ENCODE peak calls at places on chromosome 21, in eight cellular contexts. Z is astrocyte, I is AG04450, P is suprapubic skin, Q is kidney, H is dorsolateral prefrontal cortex, F is neural progenitor cell, V is H9. K is an unnamed sample.

GRCh38 chr21:34595457-34595856 is 19.5 kb downstream of the RCAN1 start:
- DNase-seq in Z (no peak), I (no peak), P (no peak), Q (no peak), H (no peak), F (no peak), V (no peak), K (no peak)

GRCh38 chr21:29174607-29175013 is 44.2 kb downstream of the MAP3K7CL start:
- DNase-seq in Z (no peak), I (no peak), P (no peak), Q (no peak), H (no peak), F (no peak), V (no peak), K (no peak)

GRCh38 chr21:43905726-43906455 is 40.9 kb downstream of the AGPAT3 start:
- DNase-seq in Z (no peak), I (no peak), P (peak; percentile 50), Q (peak; percentile 18), H (no peak), F (no peak), V (no peak), K (no peak)

GRCh38 chr21:19322360-19322759 is 918.8 kb upstream of the TMPRSS15 start:
- DNase-seq in Z (no peak), I (no peak), P (no peak), Q (no peak), H (no peak), F (no peak), V (no peak), K (no peak)

GRCh38 chr21:46079357-46080170 is 18.3 kb upstream of the COL6A2 start:
- DNase-seq in Z (peak; percentile 82), I (peak; percentile 80), P (peak; percentile 87), Q (peak; percentile 45), H (peak; percentile 14), F (no peak), V (peak; percentile 19), K (peak; percentile 41)

GRCh38 chr21:38297193-38297592 is 40.4 kb downstream of the KCNJ15 start:
- DNase-seq in Z (peak; percentile 87), I (no peak), P (no peak), Q (no peak), H (no peak), F (no peak), V (no peak), K (no peak)

GRCh38 chr21:28516996-28517592 is 475.6 kb downstream of the LTN1 start:
- DNase-seq in Z (peak; percentile 26), I (no peak), P (no peak), Q (peak; percentile 80), H (peak; percentile 46), F (peak; percentile 90), V (peak; percentile 92), K (peak; percentile 51)

GRCh38 chr21:34156957-34157356 is 83.6 kb downstream of the MRPS6 start:
- DNase-seq in Z (no peak), I (no peak), P (no peak), Q (no peak), H (no peak), F (no peak), V (no peak), K (no peak)

GRCh38 chr21:20999567-21000169 is 1.5 kb downstream of the NCAM2 start:
- DNase-seq in Z (peak; percentile 17), I (no peak), P (no peak), Q (no peak), H (peak; percentile 52), F (peak; percentile 57), V (peak; percentile 32), K (no peak)

GRCh38 chr21:25756190-25756932 is 21.6 kb downstream of the GABPA start:
- DNase-seq in Z (no peak), I (no peak), P (no peak), Q (no peak), H (no peak), F (no peak), V (no peak), K (no peak)
- H3K27ac ChIP-seq in Z (no peak overlapping the region), I (no peak overlapping the region), P (no peak overlapping the region), Q (no peak overlapping the region), H (no peak overlapping the region), F (no peak overlapping the region), V (no peak overlapping the region), K (peak overlapping the region; percentile 43)

DNA sequence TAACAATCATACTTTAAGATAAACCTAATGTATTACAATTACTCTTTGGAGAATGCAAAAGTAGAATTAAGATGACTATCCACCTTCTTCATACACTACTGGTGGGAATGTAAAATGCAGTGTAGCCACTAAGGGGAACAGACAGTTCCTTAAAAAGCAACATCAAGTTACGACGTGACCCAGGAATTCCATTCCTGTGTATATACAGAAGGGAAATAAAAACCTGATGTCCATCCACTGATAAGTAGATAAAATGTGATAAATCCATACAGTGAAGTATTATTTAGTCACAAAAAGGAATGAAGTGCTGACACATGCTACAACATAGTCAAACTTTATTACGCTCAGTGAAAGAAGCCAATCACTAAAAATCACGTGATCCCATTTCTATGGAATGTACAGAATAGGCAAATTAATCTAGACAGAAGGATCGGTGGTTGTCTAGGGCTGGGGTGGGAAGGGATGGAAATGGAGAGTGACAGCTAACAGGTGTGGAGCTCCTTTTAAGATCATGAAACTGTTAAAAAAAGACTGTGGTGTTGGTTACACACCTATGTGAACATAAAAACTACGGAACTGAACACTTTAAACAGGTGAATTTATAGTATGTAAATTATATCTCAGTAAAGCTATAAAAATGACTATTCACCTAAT is 42.1 kb downstream of the NRIP1 start:
- DNase-seq in Z (no peak), I (no peak), P (no peak), Q (no peak), H (no peak), F (no peak), V (no peak), K (no peak)
- TF ChIP-seq CTCF in Z (peak; percentile 22), I (peak; percentile 17), P (no peak), Q (no peak), H (no peak), F (no peak), V (no peak), K (no peak)

GRCh38 chr21:16418211-16418610 is 688.4 kb downstream of the USP25 start:
- DNase-seq in Z (peak; percentile 62), I (no peak), P (no peak), Q (no peak), H (no peak), F (no peak), V (no peak), K (no peak)
- H3K27ac ChIP-seq in Z (peak overlapping the region; percentile 80), I (no peak overlapping the region), P (peak overlapping the region; percentile 86), Q (peak overlapping the region; percentile 6), H (peak overlapping the region; percentile 84), F (no peak overlapping the region), V (no peak overlapping the region), K (no peak overlapping the region)

GRCh38 chr21:26177741-26178452 is 7.3 kb upstream of the APP start:
- DNase-seq in Z (peak; percentile 31), I (no peak), P (no peak), Q (no peak), H (no peak), F (no peak), V (no peak), K (no peak)
- TF ChIP-seq CTCF in Z (no peak), I (no peak), P (no peak), Q (no peak), H (no peak), F (no peak), V (no peak), K (no peak)

DNA sequence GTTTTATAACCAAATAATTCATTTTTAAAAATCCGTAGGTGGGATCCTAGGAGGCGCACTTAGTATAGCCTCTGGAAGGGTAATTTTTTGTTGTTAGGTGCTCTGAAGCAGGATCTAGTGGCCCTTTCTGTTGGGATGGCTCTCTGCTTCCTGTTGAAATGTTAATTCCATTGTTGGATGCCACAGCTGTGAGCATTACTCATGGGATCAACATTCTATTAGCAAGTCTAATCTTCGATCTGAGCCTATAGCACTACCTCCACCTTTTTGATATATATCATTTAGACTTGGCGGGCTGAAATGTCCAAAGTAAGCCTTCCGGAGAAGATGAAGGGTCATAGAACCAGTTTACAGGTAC is 1.3 kb downstream of the CXADR start:
- DNase-seq in Z (peak; percentile 53), I (no peak), P (no peak), Q (no peak), H (no peak), F (peak; percentile 70), V (peak; percentile 67), K (no peak)
- H3K27ac ChIP-seq in Z (no peak overlapping the region), I (no peak overlapping the region), P (peak overlapping the region; percentile 95), Q (no peak overlapping the region), H (peak overlapping the region; percentile 95), F (peak overlapping the region; percentile 60), V (peak overlapping the region; percentile 91), K (peak overlapping the region; percentile 86)

GRCh38 chr21:42688841-42689371 is 35.5 kb downstream of the PDE9A start:
- DNase-seq in Z (no peak), I (no peak), P (no peak), Q (no peak), H (no peak), F (no peak), V (no peak), K (no peak)
- TF ChIP-seq CTCF in Z (no peak), I (no peak), P (no peak), Q (no peak), H (no peak), F (no peak), V (peak; percentile 46), K (no peak)

GRCh38 chr21:15825699-15826098 is 95.9 kb downstream of the USP25 start:
- DNase-seq in Z (no peak), I (no peak), P (no peak), Q (no peak), H (no peak), F (no peak), V (no peak), K (no peak)

GRCh38 chr21:15826147-15826780 is 96.5 kb downstream of the USP25 start:
- DNase-seq in Z (peak; percentile 35), I (no peak), P (no peak), Q (no peak), H (no peak), F (peak; percentile 52), V (peak; percentile 36), K (no peak)

GRCh38 chr21:15831497-15831896 is 101.7 kb downstream of the USP25 start:
- DNase-seq in Z (no peak), I (no peak), P (no peak), Q (no peak), H (no peak), F (no peak), V (no peak), K (no peak)

GRCh38 chr21:15823486-15824150 is 93.8 kb downstream of the USP25 start:
- DNase-seq in Z (no peak), I (no peak), P (no peak), Q (no peak), H (no peak), F (no peak), V (no peak), K (no peak)

GRCh38 chr21:15826908-15827601 is 97.3 kb downstream of the USP25 start:
- DNase-seq in Z (no peak), I (no peak), P (no peak), Q (no peak), H (no peak), F (no peak), V (no peak), K (no peak)
- H3K27ac ChIP-seq in Z (no peak overlapping the region), I (no peak overlapping the region), P (no peak overlapping the region), Q (no peak overlapping the region), H (peak overlapping the region; percentile 43), F (no peak overlapping the region), V (no peak overlapping the region), K (no peak overlapping the region)

K was measured in lower lobe of right lung.